ENCODE peak calls at places on chromosomes 6 and 20, in eight cellular contexts. One of them, this sample, is unnamed.

GRCh38 chr6:112181130-112181529 is 73.2 kb downstream of the LAMA4 start:
- DNase-seq in psoas muscle: no peak
- DNase-seq in T-cell: no peak
- DNase-seq in stimulated activated CD4-positive, alpha-beta T cell treated with anti-CD3 and anti-CD28 coated beads, Interleukin-15, amount 100 ng/mL, for 1 hour: no peak
- DNase-seq in kidney glomerular epithelial cell: no peak
- DNase-seq in astrocyte of the spinal cord: no peak
- DNase-seq in hepatic stellate cell: no peak
- DNase-seq in GM13976: no peak
- DNase-seq in this sample: no peak

GRCh38 chr6:127303917-127304316 is 37.3 kb downstream of the RNF146 start:
- DNase-seq in psoas muscle: no peak
- DNase-seq in T-cell: no peak
- DNase-seq in stimulated activated CD4-positive, alpha-beta T cell treated with anti-CD3 and anti-CD28 coated beads, Interleukin-15, amount 100 ng/mL, for 1 hour: no peak
- DNase-seq in kidney glomerular epithelial cell: no peak
- DNase-seq in astrocyte of the spinal cord: no peak
- DNase-seq in hepatic stellate cell: no peak
- DNase-seq in GM13976: no peak
- DNase-seq in this sample: no peak

GRCh38 chr6:24397631-24398030 is 5.1 kb upstream of the MRS2 start:
- DNase-seq in psoas muscle: no peak
- DNase-seq in T-cell: no peak
- DNase-seq in stimulated activated CD4-positive, alpha-beta T cell treated with anti-CD3 and anti-CD28 coated beads, Interleukin-15, amount 100 ng/mL, for 1 hour: no peak
- DNase-seq in kidney glomerular epithelial cell: no peak
- DNase-seq in astrocyte of the spinal cord: no peak
- DNase-seq in hepatic stellate cell: no peak
- DNase-seq in GM13976: no peak
- DNase-seq in this sample: no peak

GRCh38 chr6:23180504-23181293 is 611.3 kb downstream of the HDGFL1 start:
- DNase-seq in psoas muscle: no peak
- DNase-seq in T-cell: no peak
- DNase-seq in stimulated activated CD4-positive, alpha-beta T cell treated with anti-CD3 and anti-CD28 coated beads, Interleukin-15, amount 100 ng/mL, for 1 hour: no peak
- DNase-seq in kidney glomerular epithelial cell: no peak
- DNase-seq in astrocyte of the spinal cord: peak; percentile 86
- DNase-seq in hepatic stellate cell: peak; percentile 17
- DNase-seq in GM13976: no peak
- DNase-seq in this sample: no peak

GRCh38 chr6:97113170-97113569 is 169.8 kb downstream of the MMS22L start:
- DNase-seq in psoas muscle: no peak
- DNase-seq in T-cell: no peak
- DNase-seq in stimulated activated CD4-positive, alpha-beta T cell treated with anti-CD3 and anti-CD28 coated beads, Interleukin-15, amount 100 ng/mL, for 1 hour: no peak
- DNase-seq in kidney glomerular epithelial cell: no peak
- DNase-seq in astrocyte of the spinal cord: no peak
- DNase-seq in hepatic stellate cell: no peak
- DNase-seq in GM13976: no peak
- DNase-seq in this sample: no peak

GRCh38 chr6:89657445-89658158 is 19.1 kb upstream of the LYRM2 start:
- DNase-seq in psoas muscle: no peak
- DNase-seq in T-cell: no peak
- DNase-seq in stimulated activated CD4-positive, alpha-beta T cell treated with anti-CD3 and anti-CD28 coated beads, Interleukin-15, amount 100 ng/mL, for 1 hour: no peak
- DNase-seq in kidney glomerular epithelial cell: no peak
- DNase-seq in astrocyte of the spinal cord: no peak
- DNase-seq in hepatic stellate cell: no peak
- DNase-seq in GM13976: no peak
- DNase-seq in this sample: no peak

GRCh38 chr6:87817226-87817625 is 115.2 kb upstream of the AKIRIN2 start:
- DNase-seq in psoas muscle: no peak
- DNase-seq in T-cell: no peak
- DNase-seq in stimulated activated CD4-positive, alpha-beta T cell treated with anti-CD3 and anti-CD28 coated beads, Interleukin-15, amount 100 ng/mL, for 1 hour: no peak
- DNase-seq in kidney glomerular epithelial cell: peak; percentile 37
- DNase-seq in astrocyte of the spinal cord: peak; percentile 45
- DNase-seq in hepatic stellate cell: no peak
- DNase-seq in GM13976: no peak
- DNase-seq in this sample: peak; percentile 42

GRCh38 chr6:135458051-135458450 is 39.5 kb downstream of the AHI1 start:
- DNase-seq in psoas muscle: no peak
- DNase-seq in T-cell: no peak
- DNase-seq in stimulated activated CD4-positive, alpha-beta T cell treated with anti-CD3 and anti-CD28 coated beads, Interleukin-15, amount 100 ng/mL, for 1 hour: no peak
- DNase-seq in kidney glomerular epithelial cell: no peak
- DNase-seq in astrocyte of the spinal cord: no peak
- DNase-seq in hepatic stellate cell: no peak
- DNase-seq in GM13976: no peak
- DNase-seq in this sample: no peak

GRCh38 chr20:50304501-50304856 is 113.8 kb downstream of the CEBPB start:
- DNase-seq in psoas muscle: peak; percentile 85
- DNase-seq in T-cell: no peak
- DNase-seq in stimulated activated CD4-positive, alpha-beta T cell treated with anti-CD3 and anti-CD28 coated beads, Interleukin-15, amount 100 ng/mL, for 1 hour: no peak
- DNase-seq in kidney glomerular epithelial cell: no peak
- DNase-seq in astrocyte of the spinal cord: peak; percentile 50
- DNase-seq in hepatic stellate cell: peak; percentile 79
- DNase-seq in GM13976: no peak
- DNase-seq in this sample: no peak

GRCh38 chr6:42754759-42755158 is 8.9 kb upstream of the TBCC start:
- DNase-seq in psoas muscle: no peak
- DNase-seq in T-cell: no peak
- DNase-seq in stimulated activated CD4-positive, alpha-beta T cell treated with anti-CD3 and anti-CD28 coated beads, Interleukin-15, amount 100 ng/mL, for 1 hour: no peak
- DNase-seq in kidney glomerular epithelial cell: no peak
- DNase-seq in astrocyte of the spinal cord: no peak
- DNase-seq in hepatic stellate cell: no peak
- DNase-seq in GM13976: no peak
- DNase-seq in this sample: no peak

GRCh38 chr6:31356946-31357466 is at the start of gene HLA-B:
- DNase-seq in psoas muscle: peak; percentile 83
- DNase-seq in T-cell: peak; percentile 72
- DNase-seq in stimulated activated CD4-positive, alpha-beta T cell treated with anti-CD3 and anti-CD28 coated beads, Interleukin-15, amount 100 ng/mL, for 1 hour: peak; percentile 45
- DNase-seq in kidney glomerular epithelial cell: peak; percentile 88
- DNase-seq in astrocyte of the spinal cord: peak; percentile 71
- DNase-seq in hepatic stellate cell: peak; percentile 73
- DNase-seq in GM13976: peak; percentile 88
- DNase-seq in this sample: peak; percentile 82

GRCh38 chr6:2197177-2197671 is 48.2 kb downstream of the GMDS start:
- DNase-seq in psoas muscle: no peak
- DNase-seq in T-cell: no peak
- DNase-seq in stimulated activated CD4-positive, alpha-beta T cell treated with anti-CD3 and anti-CD28 coated beads, Interleukin-15, amount 100 ng/mL, for 1 hour: no peak
- DNase-seq in kidney glomerular epithelial cell: no peak
- DNase-seq in astrocyte of the spinal cord: peak; percentile 55
- DNase-seq in hepatic stellate cell: no peak
- DNase-seq in GM13976: no peak
- DNase-seq in this sample: peak; percentile 46

GRCh38 chr6:161458199-161458598 is 184.3 kb upstream of the AGPAT4 start:
- DNase-seq in psoas muscle: no peak
- DNase-seq in T-cell: no peak
- DNase-seq in stimulated activated CD4-positive, alpha-beta T cell treated with anti-CD3 and anti-CD28 coated beads, Interleukin-15, amount 100 ng/mL, for 1 hour: no peak
- DNase-seq in kidney glomerular epithelial cell: no peak
- DNase-seq in astrocyte of the spinal cord: no peak
- DNase-seq in hepatic stellate cell: no peak
- DNase-seq in GM13976: no peak
- DNase-seq in this sample: no peak

GRCh38 chr20:17655286-17655651 is 26.8 kb downstream of the RRBP1 start:
- DNase-seq in psoas muscle: peak; percentile 34
- DNase-seq in T-cell: no peak
- DNase-seq in stimulated activated CD4-positive, alpha-beta T cell treated with anti-CD3 and anti-CD28 coated beads, Interleukin-15, amount 100 ng/mL, for 1 hour: no peak
- DNase-seq in kidney glomerular epithelial cell: no peak
- DNase-seq in astrocyte of the spinal cord: no peak
- DNase-seq in hepatic stellate cell: no peak
- DNase-seq in GM13976: peak; percentile 14
- DNase-seq in this sample: peak; percentile 16

GRCh38 chr6:124699038-124699437 is 263.2 kb upstream of the RNF217 start:
- DNase-seq in psoas muscle: no peak
- DNase-seq in T-cell: no peak
- DNase-seq in stimulated activated CD4-positive, alpha-beta T cell treated with anti-CD3 and anti-CD28 coated beads, Interleukin-15, amount 100 ng/mL, for 1 hour: no peak
- DNase-seq in kidney glomerular epithelial cell: no peak
- DNase-seq in astrocyte of the spinal cord: no peak
- DNase-seq in hepatic stellate cell: no peak
- DNase-seq in GM13976: no peak
- DNase-seq in this sample: no peak

GRCh38 chr20:61118429-61119224 is 133.4 kb upstream of the CDH4 start:
- DNase-seq in psoas muscle: no peak
- DNase-seq in T-cell: no peak
- DNase-seq in stimulated activated CD4-positive, alpha-beta T cell treated with anti-CD3 and anti-CD28 coated beads, Interleukin-15, amount 100 ng/mL, for 1 hour: no peak
- DNase-seq in kidney glomerular epithelial cell: no peak
- DNase-seq in astrocyte of the spinal cord: peak; percentile 47
- DNase-seq in hepatic stellate cell: peak; percentile 48
- DNase-seq in GM13976: no peak
- DNase-seq in this sample: peak; percentile 89

GRCh38 chr20:51760905-51761544 is 7.2 kb downstream of the ATP9A start:
- DNase-seq in psoas muscle: no peak
- DNase-seq in T-cell: no peak
- DNase-seq in stimulated activated CD4-positive, alpha-beta T cell treated with anti-CD3 and anti-CD28 coated beads, Interleukin-15, amount 100 ng/mL, for 1 hour: no peak
- DNase-seq in kidney glomerular epithelial cell: peak; percentile 24
- DNase-seq in astrocyte of the spinal cord: peak; percentile 87
- DNase-seq in hepatic stellate cell: peak; percentile 41
- DNase-seq in GM13976: no peak
- DNase-seq in this sample: peak; percentile 60

GRCh38 chr20:34989118-34989517 is 33.5 kb downstream of the MYH7B start:
- DNase-seq in psoas muscle: no peak
- DNase-seq in T-cell: no peak
- DNase-seq in stimulated activated CD4-positive, alpha-beta T cell treated with anti-CD3 and anti-CD28 coated beads, Interleukin-15, amount 100 ng/mL, for 1 hour: no peak
- DNase-seq in kidney glomerular epithelial cell: no peak
- DNase-seq in astrocyte of the spinal cord: no peak
- DNase-seq in hepatic stellate cell: no peak
- DNase-seq in GM13976: no peak
- DNase-seq in this sample: no peak

GRCh38 chr6:44221291-44221960 is 2.0 kb upstream of the SLC29A1 start:
- DNase-seq in psoas muscle: peak; percentile 94
- DNase-seq in T-cell: peak; percentile 69
- DNase-seq in stimulated activated CD4-positive, alpha-beta T cell treated with anti-CD3 and anti-CD28 coated beads, Interleukin-15, amount 100 ng/mL, for 1 hour: peak; percentile 58
- DNase-seq in kidney glomerular epithelial cell: peak; percentile 89
- DNase-seq in astrocyte of the spinal cord: peak; percentile 75
- DNase-seq in hepatic stellate cell: peak; percentile 87
- DNase-seq in GM13976: peak; percentile 85
- DNase-seq in this sample: peak; percentile 91

This sample was measured in kidney tubule cell.